ENCODE peak calls at places on chromosomes 6 and 20, in eight cellular contexts. H is PC-9, L is hepatocyte, K is MM.1S, R is HCT116, U is A673, Q is endothelial cell of umbilical vein, F is neural progenitor cell. M is an unnamed sample.

GRCh38 chr6:143159001-143159400 is 98.3 kb downstream of the AIG1 start:
- DNase-seq in H (no peak), L (no peak), K (no peak), R (no peak), U (no peak), Q (no peak), F (no peak), M (peak; percentile 36)

GRCh38 chr6:51790946-51791345 is 296.5 kb downstream of the PKHD1 start:
- DNase-seq in H (no peak), L (no peak), K (no peak), R (no peak), U (no peak), Q (no peak), F (no peak), M (no peak)

GRCh38 chr6:139888691-139889122 is 514.3 kb upstream of the CITED2 start:
- DNase-seq in H (no peak), L (no peak), K (no peak), R (no peak), U (peak; percentile 57), Q (no peak), F (peak; percentile 94), M (no peak)

GRCh38 chr6:107646176-107646575 is 156.3 kb downstream of the SOBP start:
- DNase-seq in H (peak; percentile 21), L (peak; percentile 51), K (no peak), R (no peak), U (no peak), Q (peak; percentile 74), F (no peak), M (peak; percentile 84)

GRCh38 chr6:6148192-6148815 is 141.6 kb upstream of the NRN1 start:
- DNase-seq in H (no peak), L (no peak), K (no peak), R (no peak), U (no peak), Q (no peak), F (no peak), M (no peak)

GRCh38 chr6:30071081-30071818 is 4.3 kb downstream of the PPP1R11 start:
- DNase-seq in H (no peak), L (peak; percentile 68), K (no peak), R (no peak), U (peak; percentile 31), Q (peak; percentile 11), F (peak; percentile 65), M (peak; percentile 51)

GRCh38 chr6:156061958-156062661 is 606.5 kb upstream of the NOX3 start:
- DNase-seq in H (no peak), L (no peak), K (no peak), R (no peak), U (no peak), Q (no peak), F (no peak), M (no peak)

GRCh38 chr6:139291813-139292619 is at the start of gene TXLNB:
- DNase-seq in H (no peak), L (peak; percentile 60), K (peak; percentile 88), R (peak; percentile 6), U (no peak), Q (peak; percentile 65), F (peak; percentile 57), M (peak; percentile 86)

GRCh38 chr20:47063808-47064207 is 169.2 kb downstream of the EYA2 start:
- DNase-seq in H (no peak), L (no peak), K (no peak), R (no peak), U (no peak), Q (no peak), F (peak; percentile 11), M (no peak)

GRCh38 chr6:166569206-166569605 is 17.3 kb downstream of the RAMACL start:
- DNase-seq in H (no peak), L (no peak), K (no peak), R (no peak), U (no peak), Q (no peak), F (no peak), M (no peak)

GRCh38 chr6:51108563-51109234 is 290.0 kb downstream of the TFAP2B start:
- DNase-seq in H (no peak), L (no peak), K (no peak), R (no peak), U (peak; percentile 4), Q (no peak), F (no peak), M (no peak)

GRCh38 chr6:17949168-17949567 is 38.3 kb downstream of the KIF13A start:
- DNase-seq in H (no peak), L (no peak), K (no peak), R (no peak), U (no peak), Q (no peak), F (no peak), M (no peak)

GRCh38 chr20:13312300-13312699 is 91.2 kb downstream of the ISM1 start:
- DNase-seq in H (no peak), L (no peak), K (no peak), R (no peak), U (no peak), Q (no peak), F (no peak), M (peak; percentile 38)

GRCh38 chr20:7704021-7704420 is 236.2 kb downstream of the HAO1 start:
- DNase-seq in H (no peak), L (no peak), K (no peak), R (no peak), U (no peak), Q (no peak), F (no peak), M (no peak)

GRCh38 chr6:63347599-63347998 is 27.8 kb upstream of the LGSN start:
- DNase-seq in H (no peak), L (peak; percentile 17), K (no peak), R (peak; percentile 49), U (no peak), Q (peak; percentile 68), F (no peak), M (peak; percentile 94)

GRCh38 chr6:170292111-170292777 is 1.4 kb upstream of the DLL1 start:
- DNase-seq in H (no peak), L (no peak), K (no peak), R (no peak), U (no peak), Q (peak; percentile 8), F (peak; percentile 53), M (peak; percentile 35)

GRCh38 chr6:5100806-5101205 is 15.7 kb downstream of the PPP1R3G start:
- DNase-seq in H (no peak), L (no peak), K (no peak), R (no peak), U (no peak), Q (no peak), F (no peak), M (no peak)

GRCh38 chr20:4811257-4811656 is 89.5 kb downstream of the PRND start:
- DNase-seq in H (no peak), L (no peak), K (no peak), R (no peak), U (no peak), Q (no peak), F (no peak), M (no peak)

GRCh38 chr6:106692112-106692822 is 62.9 kb downstream of the QRSL1 start:
- DNase-seq in H (peak; percentile 44), L (peak; percentile 23), K (no peak), R (no peak), U (peak; percentile 51), Q (peak; percentile 33), F (peak; percentile 43), M (peak; percentile 74)

GRCh38 chr6:1554241-1554880 is 55.4 kb upstream of the FOXC1 start:
- DNase-seq in H (no peak), L (no peak), K (no peak), R (no peak), U (no peak), Q (no peak), F (peak; percentile 16), M (peak; percentile 49)

GRCh38 chr6:82143041-82143481 is 104.5 kb downstream of the IBTK start:
- DNase-seq in H (no peak), L (no peak), K (no peak), R (no peak), U (no peak), Q (no peak), F (no peak), M (peak; percentile 90)

GRCh38 chr6:39430968-39431523 is 108.5 kb upstream of the KCNK16 start:
- DNase-seq in H (peak; percentile 71), L (peak; percentile 50), K (peak; percentile 84), R (no peak), U (peak; percentile 74), Q (no peak), F (peak; percentile 29), M (peak; percentile 65)

GRCh38 chr20:17431621-17432364 is 99.4 kb downstream of the BFSP1 start:
- DNase-seq in H (peak; percentile 43), L (peak; percentile 74), K (peak; percentile 55), R (peak; percentile 19), U (peak; percentile 81), Q (peak; percentile 33), F (peak; percentile 77), M (peak; percentile 69)
- TF ChIP-seq EZH2 in H (no peak), L (no peak), K (no peak), R (no peak), U (no peak), Q (no peak), F (no peak), M (no peak)

GRCh38 chr20:56817780-56818675 is 188.9 kb downstream of the TFAP2C start:
- DNase-seq in H (no peak), L (no peak), K (no peak), R (peak; percentile 12), U (no peak), Q (no peak), F (no peak), M (no peak)

GRCh38 chr20:56820984-56821383 is 191.9 kb downstream of the TFAP2C start:
- DNase-seq in H (no peak), L (no peak), K (no peak), R (no peak), U (no peak), Q (no peak), F (no peak), M (no peak)

GRCh38 chr20:56815796-56816195 is 186.7 kb downstream of the TFAP2C start:
- DNase-seq in H (peak; percentile 44), L (no peak), K (no peak), R (no peak), U (no peak), Q (no peak), F (no peak), M (no peak)

GRCh38 chr20:56816349-56816748 is 187.2 kb downstream of the TFAP2C start:
- DNase-seq in H (no peak), L (no peak), K (no peak), R (no peak), U (no peak), Q (no peak), F (no peak), M (no peak)
- H3K4me1 ChIP-seq in H (peaks cover 7% of the 10 kb centered on the region), L (no peaks in the 10 kb centered on the region), K (no peaks in the 10 kb centered on the region), R (peaks cover 9% of the 10 kb centered on the region), U (no peaks in the 10 kb centered on the region), Q (no peaks in the 10 kb centered on the region), F (no peaks in the 10 kb centered on the region), M (no peaks in the 10 kb centered on the region)

DNA sequence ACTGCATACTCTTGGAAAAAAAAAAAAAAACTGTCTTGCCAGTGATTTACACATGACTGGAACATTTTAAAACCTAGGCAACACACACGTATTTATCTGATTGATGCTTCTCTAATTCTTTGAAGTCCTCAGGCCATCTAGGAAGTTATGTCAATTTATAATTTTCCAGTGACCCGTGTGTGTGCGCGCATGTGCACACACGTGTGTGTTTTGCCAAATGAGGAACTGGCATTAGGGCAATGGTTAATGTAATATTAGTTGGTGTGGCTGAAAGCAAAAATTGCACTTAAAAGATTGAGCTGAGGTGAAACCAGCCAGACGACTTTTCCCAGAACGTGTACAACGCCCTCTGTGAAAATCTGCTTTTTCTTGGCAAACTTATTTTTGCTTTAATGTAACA is 315.2 kb downstream of the TFAP2A start:
- DNase-seq in H (no peak), L (no peak), K (no peak), R (no peak), U (no peak), Q (no peak), F (no peak), M (no peak)
- H3K4me3 ChIP-seq in H (peak overlapping the region; percentile 24), L (no peak overlapping the region), K (no peak overlapping the region), R (no peak overlapping the region), U (no peak overlapping the region), Q (no peak overlapping the region), F (no peak overlapping the region), M (no peak overlapping the region)

GRCh38 chr6:122610690-122611455 is 668 bp downstream of the PKIB start:
- DNase-seq in H (peak; percentile 61), L (peak; percentile 53), K (peak; percentile 53), R (peak; percentile 66), U (peak; percentile 51), Q (peak; percentile 40), F (peak; percentile 26), M (peak; percentile 29)
- TF ChIP-seq EZH2 in H (no peak), L (no peak), K (no peak), R (no peak), U (no peak), Q (no peak), F (no peak), M (peak; percentile 18)